ENCODE peak calls at places on chromosomes 5 and 9, in eight cellular contexts. J is fibroblast of villous mesenchyme, V is neural progenitor cell, L is astrocyte, D is epithelial cell of proximal tubule, I is upper lobe of right lung, A is GM12865, U is OCI-LY7. Z is an unnamed sample.

GRCh38 chr5:132771559-132771998 is 5.5 kb downstream of the SEPTIN8 start:
- DNase-seq in J (peak), V (peak), L (peak), D (peak), I (no peak), A (no peak), U (no peak), Z (peak)

GRCh38 chr9:13078164-13078563 is 201.3 kb downstream of the MPDZ start:
- DNase-seq in J (no peak), V (no peak), L (no peak), D (no peak), I (no peak), A (no peak), U (no peak), Z (no peak)

GRCh38 chr5:5209101-5209500 is 69.0 kb downstream of the ADAMTS16 start:
- DNase-seq in J (no peak), V (no peak), L (peak), D (no peak), I (no peak), A (no peak), U (no peak), Z (peak)

GRCh38 chr5:88450239-88450638 is 181.6 kb upstream of the TMEM161B start:
- DNase-seq in J (no peak), V (no peak), L (no peak), D (no peak), I (no peak), A (no peak), U (no peak), Z (no peak)

GRCh38 chr5:128920345-128921215 is 44.7 kb upstream of the SLC27A6 start:
- DNase-seq in J (peak), V (no peak), L (peak), D (peak), I (no peak), A (no peak), U (no peak), Z (peak)

GRCh38 chr5:10059611-10060379 is 189.9 kb downstream of the ATPSCKMT start:
- DNase-seq in J (no peak), V (no peak), L (no peak), D (no peak), I (no peak), A (no peak), U (no peak), Z (no peak)

GRCh38 chr9:80376180-80376579 is 804.4 kb downstream of the TLE4 start:
- DNase-seq in J (no peak), V (no peak), L (no peak), D (no peak), I (no peak), A (no peak), U (no peak), Z (no peak)

GRCh38 chr5:124200381-124200780 is 546.1 kb downstream of the ZNF608 start:
- DNase-seq in J (no peak), V (no peak), L (peak), D (no peak), I (no peak), A (no peak), U (no peak), Z (peak)

GRCh38 chr5:150272531-150272930 is 17.0 kb downstream of the CAMK2A start:
- DNase-seq in J (peak), V (peak), L (no peak), D (no peak), I (no peak), A (peak), U (peak), Z (peak)

GRCh38 chr5:100827481-100827889 is 75.6 kb downstream of the ST8SIA4 start:
- DNase-seq in J (peak), V (no peak), L (no peak), D (no peak), I (no peak), A (peak), U (peak), Z (peak)

GRCh38 chr9:132185164-132186009 is 23.5 kb downstream of the NTNG2 start:
- DNase-seq in J (no peak), V (peak), L (no peak), D (no peak), I (no peak), A (no peak), U (no peak), Z (no peak)

GRCh38 chr9:120870206-120870605 is 6.8 kb downstream of the PHF19 start:
- DNase-seq in J (no peak), V (no peak), L (no peak), D (no peak), I (no peak), A (no peak), U (no peak), Z (no peak)

GRCh38 chr5:133996683-133997252 is 8.0 kb downstream of the VDAC1 start:
- DNase-seq in J (no peak), V (peak), L (no peak), D (no peak), I (no peak), A (no peak), U (peak), Z (no peak)

GRCh38 chr5:168292783-168293696 is 1.6 kb downstream of the WWC1 start:
- DNase-seq in J (no peak), V (no peak), L (no peak), D (no peak), I (no peak), A (no peak), U (no peak), Z (no peak)

GRCh38 chr5:150672237-150672883 is 11.3 kb downstream of the MYOZ3 start:
- DNase-seq in J (no peak), V (peak), L (no peak), D (no peak), I (peak), A (no peak), U (no peak), Z (no peak)

GRCh38 chr5:11149136-11149535 is 388.1 kb upstream of the DAP start:
- DNase-seq in J (no peak), V (no peak), L (peak), D (no peak), I (no peak), A (no peak), U (no peak), Z (no peak)

GRCh38 chr5:30505014-30505886 is 688.2 kb upstream of the CDH6 start:
- DNase-seq in J (no peak), V (peak), L (peak), D (peak), I (no peak), A (no peak), U (no peak), Z (peak)

GRCh38 chr5:58940446-58940845 is 357.6 kb downstream of the RAB3C start:
- DNase-seq in J (peak), V (no peak), L (peak), D (no peak), I (no peak), A (no peak), U (no peak), Z (peak)

GRCh38 chr9:100217536-100217935 is 118.5 kb downstream of the INVS start:
- DNase-seq in J (no peak), V (no peak), L (no peak), D (no peak), I (no peak), A (no peak), U (no peak), Z (no peak)

GRCh38 chr9:79482078-79482477 is 89.7 kb upstream of the TLE4 start:
- DNase-seq in J (peak), V (no peak), L (no peak), D (no peak), I (no peak), A (no peak), U (no peak), Z (peak)

GRCh38 chr5:96006291-96006690 is 44.6 kb upstream of the ELL2 start:
- DNase-seq in J (no peak), V (no peak), L (no peak), D (no peak), I (no peak), A (no peak), U (no peak), Z (no peak)

GRCh38 chr5:110549301-110549700 is 177.2 kb downstream of the TMEM232 start:
- DNase-seq in J (no peak), V (no peak), L (no peak), D (no peak), I (no peak), A (no peak), U (no peak), Z (no peak)

GRCh38 chr9:107739601-107740082 is 250.1 kb upstream of the KLF4 start:
- DNase-seq in J (peak), V (no peak), L (peak), D (no peak), I (peak), A (no peak), U (no peak), Z (no peak)

GRCh38 chr5:153153086-153153485 is 337.4 kb upstream of the GRIA1 start:
- DNase-seq in J (peak), V (no peak), L (peak), D (no peak), I (no peak), A (no peak), U (no peak), Z (peak)

GRCh38 chr5:180808461-180809000 is 5.9 kb upstream of the MGAT1 start:
- DNase-seq in J (no peak), V (no peak), L (no peak), D (no peak), I (peak), A (no peak), U (no peak), Z (no peak)

GRCh38 chr5:140075371-140075770 is 32.3 kb upstream of the NRG2 start:
- DNase-seq in J (peak), V (no peak), L (no peak), D (no peak), I (no peak), A (no peak), U (peak), Z (peak)

GRCh38 chr5:43016217-43016779 is 23.8 kb downstream of the ANXA2R start:
- DNase-seq in J (no peak), V (no peak), L (peak), D (no peak), I (no peak), A (no peak), U (no peak), Z (no peak)

GRCh38 chr5:43019615-43020293 is 20.4 kb downstream of the ANXA2R start:
- DNase-seq in J (peak), V (peak), L (peak), D (no peak), I (peak), A (peak), U (peak), Z (peak)

GRCh38 chr5:43020294-43020711 is 19.8 kb downstream of the ANXA2R start:
- DNase-seq in J (no peak), V (peak), L (peak), D (no peak), I (no peak), A (no peak), U (peak), Z (no peak)

GRCh38 chr5:43017438-43017820 is 22.7 kb downstream of the ANXA2R start:
- DNase-seq in J (peak), V (peak), L (no peak), D (no peak), I (no peak), A (peak), U (peak), Z (peak)

GRCh38 chr5:43019293-43019614 is 20.9 kb downstream of the ANXA2R start:
- DNase-seq in J (no peak), V (no peak), L (no peak), D (no peak), I (no peak), A (no peak), U (no peak), Z (no peak)
- H3K4me3 ChIP-seq in J (peak), V (peak), L (peak), D (peak), I (peak), A (peak), U (peak), Z (peak)

GRCh38 chr5:54113060-54113459 is 197.3 kb downstream of the ARL15 start:
- DNase-seq in J (no peak), V (no peak), L (no peak), D (no peak), I (no peak), A (no peak), U (no peak), Z (no peak)
- TF ChIP-seq CTCF in J (no peak), V (no peak), L (no peak), D (no peak), I (no peak), A (no peak), U (no peak), Z (no peak)

GRCh38 chr5:56414056-56414455 is 180.9 kb upstream of the ANKRD55 start:
- DNase-seq in J (no peak), V (no peak), L (no peak), D (no peak), I (no peak), A (no peak), U (peak), Z (no peak)

GRCh38 chr5:56415356-56415765 is 182.2 kb upstream of the ANKRD55 start:
- DNase-seq in J (peak), V (no peak), L (peak), D (no peak), I (no peak), A (peak), U (peak), Z (peak)

GRCh38 chr5:56420323-56420722 is 187.2 kb upstream of the ANKRD55 start:
- DNase-seq in J (no peak), V (no peak), L (no peak), D (no peak), I (no peak), A (no peak), U (no peak), Z (no peak)

GRCh38 chr5:56422060-56422762 is 189.1 kb upstream of the ANKRD55 start:
- DNase-seq in J (no peak), V (no peak), L (no peak), D (no peak), I (no peak), A (no peak), U (no peak), Z (no peak)

GRCh38 chr5:56419667-56420066 is 186.5 kb upstream of the ANKRD55 start:
- DNase-seq in J (no peak), V (no peak), L (no peak), D (no peak), I (no peak), A (no peak), U (no peak), Z (no peak)
- H3K4me3 ChIP-seq in J (no peak), V (no peak), L (no peak), D (no peak), I (no peak), A (no peak), U (no peak), Z (no peak)

DNA sequence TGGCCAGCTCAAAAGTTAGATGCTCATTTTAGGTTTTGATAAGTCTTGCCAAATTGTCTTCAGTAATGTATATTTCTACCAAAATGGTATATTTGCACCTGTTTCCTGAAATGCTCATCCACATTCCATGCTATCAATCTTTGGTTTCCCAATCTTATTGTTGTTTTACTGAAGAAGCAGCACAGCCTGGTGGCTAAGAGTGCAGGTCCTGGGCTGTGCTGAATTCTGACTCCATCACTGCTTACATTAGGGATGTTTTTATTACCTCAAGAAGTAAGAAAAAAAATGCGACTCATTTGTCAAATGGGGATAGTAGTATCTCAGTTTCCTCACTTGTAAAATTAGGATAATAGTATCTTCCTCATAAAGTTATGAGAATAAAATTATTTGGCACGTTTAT is 13.6 kb upstream of the S100Z start:
- DNase-seq in J (peak), V (no peak), L (no peak), D (no peak), I (no peak), A (no peak), U (no peak), Z (peak)
- TF ChIP-seq CTCF in J (peak), V (no peak), L (peak), D (peak), I (no peak), A (no peak), U (no peak), Z (peak)

DNA sequence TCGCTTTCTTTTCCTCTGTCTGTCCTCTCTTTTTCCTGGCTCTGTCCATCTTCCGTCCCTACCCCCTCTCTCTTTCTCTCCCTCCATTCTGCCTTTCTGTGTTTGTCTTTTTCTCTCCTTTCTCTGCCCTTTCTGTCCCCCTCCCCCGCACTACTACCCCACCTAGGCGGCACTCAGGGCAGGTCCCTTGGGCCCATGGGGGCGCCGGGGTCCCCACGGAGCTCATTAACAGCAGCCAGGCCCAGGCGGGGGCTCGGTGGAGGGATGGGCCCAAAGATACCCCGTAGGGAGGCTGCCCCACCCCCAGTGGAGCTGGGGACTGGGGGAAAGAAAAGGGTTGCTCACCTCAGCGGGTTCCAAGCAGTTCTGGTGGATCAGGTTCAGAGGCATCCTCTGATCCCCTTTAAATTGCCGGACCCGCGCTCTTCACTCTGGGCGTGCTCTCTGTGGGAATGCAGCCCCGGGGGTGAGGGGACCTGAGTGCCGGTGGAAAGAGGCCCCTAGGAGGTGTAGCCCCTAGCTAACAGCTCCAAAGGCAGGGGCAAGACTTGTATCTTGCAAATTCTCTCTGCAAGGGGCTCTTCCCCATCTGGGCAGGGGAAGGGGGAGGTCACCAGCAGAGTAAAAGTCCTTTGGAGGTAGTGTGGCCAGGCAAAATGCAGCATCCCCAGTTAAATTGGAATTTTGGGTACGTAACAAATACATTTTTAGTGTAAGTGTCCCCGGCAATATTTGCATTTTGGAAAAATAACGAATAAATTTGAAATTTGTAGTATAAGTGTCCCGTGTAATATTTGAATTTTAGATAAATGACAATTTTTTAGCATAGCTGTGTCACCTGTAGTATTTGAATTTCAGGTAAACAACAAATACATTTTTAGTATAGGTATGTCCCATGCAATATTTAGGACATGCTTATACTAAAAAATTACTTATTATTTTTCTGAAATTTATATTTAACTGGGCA is 7.4 kb downstream of the LHX2 start:
- DNase-seq in J (no peak), V (peak), L (no peak), D (no peak), I (peak), A (no peak), U (no peak), Z (no peak)
- H3K4me3 ChIP-seq in J (no peak), V (peak), L (no peak), D (no peak), I (no peak), A (no peak), U (no peak), Z (no peak)

DNA sequence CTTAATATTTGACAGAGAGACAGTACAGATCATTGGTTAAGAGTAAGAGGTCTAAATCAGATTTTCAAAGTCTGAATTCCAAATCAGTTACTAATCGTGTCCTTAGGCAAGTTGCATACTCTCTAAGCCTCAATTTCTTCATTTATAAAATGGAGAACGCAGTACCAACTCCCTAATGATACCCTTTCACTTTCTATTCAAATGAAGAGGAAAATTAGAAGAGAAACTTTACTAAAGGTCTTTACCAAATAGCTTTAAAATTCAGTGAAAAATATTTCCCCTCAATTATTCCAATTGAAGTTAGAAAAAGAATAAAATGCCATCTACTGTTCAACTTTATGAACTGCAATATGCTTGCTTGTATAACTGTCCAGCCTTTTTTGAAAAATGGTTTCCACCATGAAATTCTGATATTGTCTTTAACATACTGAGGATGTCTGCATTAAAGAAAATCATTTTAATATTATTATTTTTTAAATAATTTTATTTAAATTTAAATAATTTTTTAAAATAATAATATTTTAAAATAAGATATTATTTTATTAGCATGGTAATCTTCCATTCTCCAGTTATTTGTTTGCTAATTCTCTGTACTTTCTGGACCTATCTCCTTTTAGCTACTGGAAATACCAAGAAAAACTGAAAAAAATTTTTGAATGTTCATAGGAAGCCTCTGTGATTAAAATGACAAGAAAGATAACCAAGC is 36.0 kb downstream of the POC5 start:
- DNase-seq in J (peak), V (peak), L (peak), D (no peak), I (no peak), A (peak), U (peak), Z (peak)
- TF ChIP-seq CTCF in J (peak), V (peak), L (peak), D (peak), I (peak), A (peak), U (peak), Z (no peak)

DNA sequence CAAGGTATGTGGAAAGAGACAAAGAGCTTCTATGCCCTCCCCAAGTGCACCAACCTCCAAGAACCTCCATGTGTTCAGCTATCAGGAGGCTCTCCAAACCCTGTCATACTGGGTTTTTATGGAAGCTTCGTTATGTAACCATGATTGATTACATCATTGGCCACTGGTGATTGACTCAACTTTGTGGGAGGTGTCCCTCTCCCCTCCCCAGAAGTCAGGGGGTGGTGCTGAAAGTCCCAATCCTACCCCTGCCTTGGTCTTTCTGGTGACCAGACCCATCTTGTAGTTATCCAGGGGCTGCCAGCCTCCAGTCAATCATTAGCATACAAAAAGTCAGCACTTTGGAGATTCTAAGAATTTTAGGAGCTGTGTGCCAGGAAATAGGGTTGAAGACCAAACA is 27.2 kb upstream of the FANCC start:
- DNase-seq in J (no peak), V (no peak), L (no peak), D (no peak), I (no peak), A (no peak), U (no peak), Z (no peak)
- H3K4me3 ChIP-seq in J (no peak), V (no peak), L (no peak), D (no peak), I (no peak), A (no peak), U (no peak), Z (no peak)

DNA sequence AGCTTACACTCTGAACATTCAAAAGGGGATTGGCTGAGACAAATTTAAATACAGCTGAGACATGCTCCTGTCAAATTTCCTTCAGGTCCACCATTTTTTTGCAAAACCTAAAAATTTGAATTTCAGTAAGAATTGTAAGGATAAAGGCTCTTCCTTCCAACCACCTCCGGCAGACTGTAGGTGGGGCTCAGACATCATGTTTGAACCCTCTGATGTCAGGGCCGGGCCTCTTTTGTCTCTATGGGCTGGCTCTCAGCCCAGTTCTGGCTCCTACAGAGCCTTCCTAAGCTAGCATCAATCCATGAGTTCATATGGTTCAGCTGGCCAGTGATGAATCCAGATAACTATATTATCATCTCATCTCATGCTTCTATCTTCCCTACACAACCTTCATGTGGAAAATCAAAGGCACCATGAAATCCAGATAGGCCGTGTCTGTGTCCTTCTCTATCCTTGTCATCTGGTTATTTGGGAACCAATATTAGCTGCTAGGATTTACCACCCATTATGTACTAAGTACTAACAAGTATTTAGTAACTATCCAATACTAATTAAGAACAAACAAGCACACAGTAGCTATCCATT is 44.2 kb downstream of the NIPSNAP3B start:
- DNase-seq in J (no peak), V (peak), L (peak), D (no peak), I (no peak), A (no peak), U (no peak), Z (peak)
- TF ChIP-seq CTCF in J (peak), V (peak), L (peak), D (peak), I (peak), A (no peak), U (peak), Z (peak)